ENCODE peak calls at places on chromosomes 7 and 10, in nine cellular contexts. One of them, this sample, is unnamed.

GRCh38 chr7:40726559-40726958 is 591.8 kb downstream of the SUGCT start:
- DNase-seq in activated naive CD4-positive, alpha-beta T cell: no peak
- DNase-seq in EL: no peak
- DNase-seq in fibroblast of pulmonary artery: no peak
- DNase-seq in germinal center: no peak
- DNase-seq in mucosa of gallbladder: no peak
- DNase-seq in activated CD4-positive, CD25-positive, alpha-beta regulatory T cell: no peak
- DNase-seq in cardiac septum: no peak
- DNase-seq in iPS DF 19.7: no peak
- DNase-seq in this sample: no peak

GRCh38 chr10:118595598-118596425 is at the start of gene PRLHR:
- DNase-seq in iPS DF 19.7: no peak
- DNase-seq in cardiac septum: no peak
- DNase-seq in activated CD4-positive, CD25-positive, alpha-beta regulatory T cell: no peak
- DNase-seq in fibroblast of pulmonary artery: peak; percentile 47
- DNase-seq in activated naive CD4-positive, alpha-beta T cell: no peak
- DNase-seq in EL: no peak
- DNase-seq in mucosa of gallbladder: peak; percentile 49
- DNase-seq in germinal center: no peak
- DNase-seq in this sample: no peak

GRCh38 chr7:108178393-108178792 is 48.2 kb upstream of the LAMB4 start:
- DNase-seq in activated naive CD4-positive, alpha-beta T cell: no peak
- DNase-seq in germinal center: no peak
- DNase-seq in activated CD4-positive, CD25-positive, alpha-beta regulatory T cell: no peak
- DNase-seq in fibroblast of pulmonary artery: no peak
- DNase-seq in EL: no peak
- DNase-seq in mucosa of gallbladder: no peak
- DNase-seq in cardiac septum: no peak
- DNase-seq in iPS DF 19.7: no peak
- DNase-seq in this sample: no peak

GRCh38 chr10:80535671-80536360 is 1.9 kb upstream of the SH2D4B start:
- DNase-seq in iPS DF 19.7: no peak
- DNase-seq in cardiac septum: peak; percentile 91
- DNase-seq in mucosa of gallbladder: peak; percentile 56
- DNase-seq in activated CD4-positive, CD25-positive, alpha-beta regulatory T cell: peak; percentile 38
- DNase-seq in germinal center: peak; percentile 87
- DNase-seq in activated naive CD4-positive, alpha-beta T cell: peak; percentile 28
- DNase-seq in EL: no peak
- DNase-seq in fibroblast of pulmonary artery: no peak
- DNase-seq in this sample: no peak

GRCh38 chr10:15485027-15485426 is 113.9 kb upstream of the FAM171A1 start:
- DNase-seq in activated naive CD4-positive, alpha-beta T cell: no peak
- DNase-seq in germinal center: no peak
- DNase-seq in mucosa of gallbladder: no peak
- DNase-seq in iPS DF 19.7: no peak
- DNase-seq in cardiac septum: no peak
- DNase-seq in activated CD4-positive, CD25-positive, alpha-beta regulatory T cell: no peak
- DNase-seq in fibroblast of pulmonary artery: no peak
- DNase-seq in EL: no peak
- DNase-seq in this sample: no peak

GRCh38 chr7:8387551-8388256 is 45.7 kb upstream of the NXPH1 start:
- DNase-seq in activated naive CD4-positive, alpha-beta T cell: no peak
- DNase-seq in activated CD4-positive, CD25-positive, alpha-beta regulatory T cell: no peak
- DNase-seq in mucosa of gallbladder: no peak
- DNase-seq in cardiac septum: no peak
- DNase-seq in fibroblast of pulmonary artery: no peak
- DNase-seq in germinal center: no peak
- DNase-seq in iPS DF 19.7: no peak
- DNase-seq in EL: no peak
- DNase-seq in this sample: no peak

GRCh38 chr7:118080947-118081346 is 103.0 kb upstream of the LSM8 start:
- DNase-seq in iPS DF 19.7: peak; percentile 15
- DNase-seq in EL: peak; percentile 60
- DNase-seq in activated naive CD4-positive, alpha-beta T cell: no peak
- DNase-seq in mucosa of gallbladder: no peak
- DNase-seq in cardiac septum: no peak
- DNase-seq in activated CD4-positive, CD25-positive, alpha-beta regulatory T cell: no peak
- DNase-seq in fibroblast of pulmonary artery: peak; percentile 36
- DNase-seq in germinal center: no peak
- DNase-seq in this sample: no peak

GRCh38 chr10:104844073-104844472 is 203.0 kb downstream of the SORCS3 start:
- DNase-seq in activated naive CD4-positive, alpha-beta T cell: no peak
- DNase-seq in EL: no peak
- DNase-seq in cardiac septum: no peak
- DNase-seq in mucosa of gallbladder: no peak
- DNase-seq in germinal center: no peak
- DNase-seq in activated CD4-positive, CD25-positive, alpha-beta regulatory T cell: no peak
- DNase-seq in iPS DF 19.7: no peak
- DNase-seq in fibroblast of pulmonary artery: no peak
- DNase-seq in this sample: no peak

GRCh38 chr7:108000875-108001758 is 1.8 kb downstream of the LAMB1 start:
- DNase-seq in germinal center: no peak
- DNase-seq in EL: peak; percentile 55
- DNase-seq in cardiac septum: peak; percentile 84
- DNase-seq in iPS DF 19.7: peak; percentile 68
- DNase-seq in mucosa of gallbladder: no peak
- DNase-seq in fibroblast of pulmonary artery: peak; percentile 70
- DNase-seq in activated CD4-positive, CD25-positive, alpha-beta regulatory T cell: no peak
- DNase-seq in activated naive CD4-positive, alpha-beta T cell: no peak
- DNase-seq in this sample: no peak

GRCh38 chr10:126921974-126922525 is 16.8 kb downstream of the DOCK1 start:
- DNase-seq in EL: peak; percentile 87
- DNase-seq in iPS DF 19.7: no peak
- DNase-seq in cardiac septum: no peak
- DNase-seq in activated CD4-positive, CD25-positive, alpha-beta regulatory T cell: no peak
- DNase-seq in fibroblast of pulmonary artery: peak; percentile 80
- DNase-seq in activated naive CD4-positive, alpha-beta T cell: no peak
- DNase-seq in mucosa of gallbladder: no peak
- DNase-seq in germinal center: no peak
- DNase-seq in this sample: no peak

GRCh38 chr10:131885391-131886165 is 15.2 kb upstream of the PPP2R2D start:
- DNase-seq in mucosa of gallbladder: peak; percentile 70
- DNase-seq in cardiac septum: peak; percentile 88
- DNase-seq in EL: peak; percentile 57
- DNase-seq in activated CD4-positive, CD25-positive, alpha-beta regulatory T cell: peak; percentile 68
- DNase-seq in activated naive CD4-positive, alpha-beta T cell: peak; percentile 84
- DNase-seq in germinal center: peak; percentile 78
- DNase-seq in fibroblast of pulmonary artery: peak; percentile 58
- DNase-seq in iPS DF 19.7: no peak
- DNase-seq in this sample: no peak

GRCh38 chr7:55539380-55539779 is 32.9 kb downstream of the VOPP1 start:
- DNase-seq in EL: peak; percentile 45
- DNase-seq in germinal center: no peak
- DNase-seq in mucosa of gallbladder: no peak
- DNase-seq in fibroblast of pulmonary artery: no peak
- DNase-seq in iPS DF 19.7: no peak
- DNase-seq in activated naive CD4-positive, alpha-beta T cell: no peak
- DNase-seq in cardiac septum: no peak
- DNase-seq in activated CD4-positive, CD25-positive, alpha-beta regulatory T cell: no peak
- DNase-seq in this sample: no peak

GRCh38 chr10:121302541-121303180 is 295.6 kb downstream of the FGFR2 start:
- DNase-seq in activated naive CD4-positive, alpha-beta T cell: no peak
- DNase-seq in germinal center: no peak
- DNase-seq in activated CD4-positive, CD25-positive, alpha-beta regulatory T cell: no peak
- DNase-seq in fibroblast of pulmonary artery: no peak
- DNase-seq in iPS DF 19.7: no peak
- DNase-seq in cardiac septum: no peak
- DNase-seq in EL: no peak
- DNase-seq in mucosa of gallbladder: no peak
- DNase-seq in this sample: no peak